ENCODE peak calls at places on chromosome 20, in seven cellular contexts. I is Panc1, L is mesenchymal stem cell, R is psoas muscle, G is mammary epithelial cell, N is fibroblast of lung, V is astrocyte of the cerebellum. J is an unnamed sample.
A peak's percentile ranks its signal among the peaks of the same experiment; 100 is the strongest.

GRCh38 chr20:45752747-45753146 is 30.6 kb downstream of the SPINT4 start:
- DNase-seq in G (peak; percentile 5), N (no peak), I (no peak), V (no peak), R (no peak), L (no peak), J (no peak)

GRCh38 chr20:38270869-38271608 is 10.5 kb upstream of the KIAA1755 start:
- DNase-seq in V (peak; percentile 97), I (no peak), N (peak; percentile 99), G (peak; percentile 91), L (peak; percentile 90), R (peak; percentile 60), J (no peak)

GRCh38 chr20:24149175-24149574 is 160.6 kb upstream of the GGTLC1 start:
- DNase-seq in I (no peak), N (no peak), G (no peak), V (no peak), R (no peak), L (no peak), J (no peak)

GRCh38 chr20:22511943-22512910 is 72.1 kb downstream of the FOXA2 start:
- DNase-seq in I (no peak), N (no peak), L (no peak), G (no peak), R (no peak), V (no peak), J (peak; percentile 68)

GRCh38 chr20:58458342-58459057 is 56.7 kb downstream of the APCDD1L start:
- DNase-seq in I (no peak), L (peak; percentile 58), R (no peak), N (peak; percentile 19), G (peak; percentile 27), V (no peak), J (no peak)

GRCh38 chr20:16500197-16500596 is 73.1 kb downstream of the KIF16B start:
- DNase-seq in N (no peak), G (no peak), V (no peak), I (no peak), R (no peak), L (no peak), J (no peak)

GRCh38 chr20:11777387-11777786 is 140.3 kb upstream of the BTBD3 start:
- DNase-seq in G (no peak), R (no peak), L (no peak), V (no peak), N (no peak), I (no peak), J (no peak)

GRCh38 chr20:40810336-40810735 is 121.3 kb upstream of the MAFB start:
- DNase-seq in N (no peak), R (no peak), I (no peak), G (no peak), L (no peak), V (no peak), J (no peak)

GRCh38 chr20:31494131-31494530 is 19.0 kb downstream of the REM1 start:
- DNase-seq in N (peak; percentile 31), I (no peak), L (peak; percentile 52), R (no peak), V (no peak), G (peak; percentile 49), J (no peak)

GRCh38 chr20:8368680-8369079 is 236.6 kb downstream of the PLCB1 start:
- DNase-seq in I (no peak), V (no peak), G (no peak), L (no peak), N (no peak), R (no peak), J (no peak)

GRCh38 chr20:19070036-19070435 is 142.4 kb upstream of the SLC24A3 start:
- DNase-seq in G (no peak), V (no peak), N (no peak), I (no peak), L (no peak), R (no peak), J (no peak)

GRCh38 chr20:38173237-38174156 is 8.4 kb upstream of the TGM2 start:
- DNase-seq in R (peak; percentile 51), V (peak; percentile 42), N (peak; percentile 87), I (no peak), L (peak; percentile 96), G (peak; percentile 87), J (no peak)

GRCh38 chr20:34954905-34955231 is 738 bp downstream of the GSS start:
- DNase-seq in G (no peak), R (peak; percentile 50), L (no peak), V (no peak), I (no peak), N (peak; percentile 51), J (no peak)

GRCh38 chr20:11849976-11850670 is 67.6 kb upstream of the BTBD3 start:
- DNase-seq in I (no peak), R (peak; percentile 19), N (peak; percentile 19), V (no peak), G (peak; percentile 93), L (peak; percentile 30), J (no peak)

GRCh38 chr20:8646026-8646425 is 422.9 kb upstream of the PLCB4 start:
- DNase-seq in L (peak; percentile 48), R (no peak), N (peak; percentile 32), G (peak; percentile 68), V (no peak), I (no peak), J (no peak)

GRCh38 chr20:34365765-34366213 is 2.7 kb downstream of the ITCH start:
- DNase-seq in G (no peak), N (no peak), I (no peak), V (no peak), L (no peak), R (no peak), J (no peak)

GRCh38 chr20:36957875-36958667 is 6.6 kb upstream of the SAMHD1 start:
- DNase-seq in N (no peak), L (no peak), I (no peak), G (no peak), R (no peak), V (no peak), J (no peak)

GRCh38 chr20:44805991-44806729 is 4.2 kb downstream of the RIMS4 start:
- DNase-seq in G (no peak), N (peak; percentile 93), L (no peak), R (peak; percentile 53), V (no peak), I (no peak), J (peak; percentile 81)

GRCh38 chr20:14544688-14545087 is 207.3 kb upstream of the FLRT3 start:
- DNase-seq in N (no peak), I (no peak), R (no peak), V (no peak), L (no peak), G (no peak), J (no peak)

GRCh38 chr20:63766695-63767426 is 27.3 kb downstream of the SLC2A4RG start:
- DNase-seq in I (no peak), G (no peak), L (no peak), N (no peak), R (no peak), V (no peak), J (no peak)

GRCh38 chr20:13130100-13130706 is 90.9 kb upstream of the ISM1 start:
- DNase-seq in G (no peak), L (no peak), I (no peak), V (no peak), N (no peak), R (no peak), J (no peak)

GRCh38 chr20:33521461-33521860 is 31.6 kb downstream of the CBFA2T2 start:
- DNase-seq in I (no peak), N (no peak), V (no peak), G (no peak), R (no peak), L (no peak), J (no peak)

GRCh38 chr20:19026121-19026878 is 186.1 kb upstream of the SLC24A3 start:
- DNase-seq in G (no peak), R (no peak), I (no peak), V (no peak), N (no peak), L (no peak), J (no peak)

DNA sequence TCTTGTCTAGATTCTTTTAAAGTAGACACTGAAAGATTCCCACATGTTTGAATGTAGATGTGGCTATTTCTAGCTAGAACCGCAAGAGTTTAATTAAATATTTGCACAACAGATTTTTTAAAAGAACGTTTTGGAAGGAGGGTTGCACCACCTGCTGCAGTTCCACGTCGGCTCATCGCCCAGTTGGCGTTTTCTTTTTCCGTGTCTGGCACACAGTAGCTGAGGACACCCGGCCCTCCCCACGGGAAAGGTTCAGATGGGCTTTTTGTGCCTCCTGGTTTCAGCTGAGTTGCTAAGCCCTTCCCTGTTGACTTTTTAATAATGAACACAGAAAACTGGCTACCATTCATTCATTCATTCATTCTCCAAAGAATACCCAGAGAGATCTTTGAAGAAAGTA is 41.7 kb upstream of the DOK5 start:
- DNase-seq in V (no peak), N (no peak), R (no peak), G (no peak), L (no peak), I (no peak), J (peak; percentile 53)
- H3K4me3 ChIP-seq in V (no peak overlapping the region), N (no peak overlapping the region), R (no peak overlapping the region), G (no peak overlapping the region), L (no peak overlapping the region), I (no peak overlapping the region), J (no peak overlapping the region)

DNA sequence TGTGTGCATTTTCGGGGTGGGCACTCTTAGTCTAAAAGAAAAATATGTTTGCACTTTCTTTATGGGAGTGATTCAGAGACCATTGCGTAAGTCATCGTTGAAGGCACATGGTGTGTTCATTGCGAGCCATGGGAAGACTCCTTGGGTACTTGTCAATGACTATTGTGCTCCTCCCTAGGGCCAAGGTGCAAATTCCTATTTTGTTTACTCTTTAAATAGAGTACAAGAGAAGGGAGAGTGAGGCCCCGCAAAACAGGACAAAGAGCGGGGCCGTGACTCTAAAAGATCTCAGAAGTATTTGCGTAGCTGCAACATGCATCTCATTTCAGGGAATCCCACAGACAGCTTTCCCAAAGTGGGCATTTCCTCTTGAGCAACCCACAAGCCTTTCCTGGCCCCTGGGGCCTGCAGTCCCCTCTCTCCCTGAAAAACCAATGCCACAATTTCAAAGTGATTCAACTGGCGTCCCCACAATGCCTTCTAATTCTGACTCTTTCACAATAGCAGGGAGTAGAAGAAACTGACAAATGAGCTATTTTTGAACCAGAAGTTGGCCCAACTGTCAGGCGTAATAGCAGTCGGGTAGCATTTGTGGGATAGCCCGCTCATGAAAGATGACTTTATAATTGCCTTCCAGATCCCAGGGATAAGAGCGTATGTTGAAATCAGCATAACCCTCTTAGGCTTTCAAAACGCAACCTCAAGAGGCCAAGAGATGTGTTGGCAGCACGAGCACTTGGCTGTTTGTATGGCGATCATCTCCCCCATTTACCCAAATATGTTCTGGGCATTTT is 277.9 kb upstream of the BMP2 start:
- DNase-seq in N (peak; percentile 89), V (no peak), L (peak; percentile 95), I (no peak), G (no peak), R (no peak), J (no peak)
- H3K4me3 ChIP-seq in N (no peak overlapping the region), V (no peak overlapping the region), L (no peak overlapping the region), I (no peak overlapping the region), G (no peak overlapping the region), R (no peak overlapping the region), J (no peak overlapping the region)

DNA sequence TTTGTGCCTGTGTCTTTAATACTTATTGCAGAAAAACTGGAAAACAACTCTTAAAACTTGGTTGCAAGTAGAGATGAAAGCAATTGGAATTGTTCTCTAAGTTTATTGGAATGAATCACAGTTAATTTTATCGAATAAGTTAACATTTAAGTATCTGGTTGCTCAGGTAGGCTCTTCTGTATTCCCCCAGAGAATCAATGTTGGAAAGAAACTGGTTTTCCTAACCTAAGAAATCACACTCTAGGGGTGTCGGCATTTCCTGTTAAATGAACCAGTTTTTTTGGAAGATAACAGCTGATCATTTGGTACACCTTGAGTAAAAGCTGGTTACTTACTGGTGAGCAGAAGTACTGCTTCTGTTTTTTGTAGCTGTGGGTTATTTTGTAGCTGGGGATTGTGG is 5.2 kb downstream of the TFAP2C start:
- DNase-seq in N (no peak), G (peak; percentile 29), V (no peak), L (no peak), R (no peak), I (no peak), J (no peak)
- H3K4me3 ChIP-seq in N (no peak overlapping the region), G (peak overlapping the region; percentile 30), V (peak overlapping the region; percentile 13), L (no peak overlapping the region), R (no peak overlapping the region), I (no peak overlapping the region), J (no peak overlapping the region)

GRCh38 chr20:17679786-17680127 is 2.3 kb downstream of the RRBP1 start:
- DNase-seq in I (no peak), V (no peak), N (peak; percentile 12), G (no peak), L (no peak), R (no peak), J (no peak)
- H3K4me3 ChIP-seq in I (peak overlapping the region; percentile 70), V (peak overlapping the region; percentile 58), N (peak overlapping the region; percentile 78), G (peak overlapping the region; percentile 85), L (no peak overlapping the region), R (peak overlapping the region; percentile 75), J (peak overlapping the region; percentile 74)

J was measured in lower lobe of right lung.